ENCODE peak calls at places on chromosomes 1 and 21, in five cellular contexts. E is EL, M is fibroblast of the conjunctiva, R is HTR-8/SVneo, Z is H4. F is an unnamed sample.

GRCh38 chr1:78113156-78113916 is 67.6 kb downstream of the GIPC2 start:
- DNase-seq in E (no peak), M (no peak), R (no peak), Z (no peak), F (no peak)

GRCh38 chr1:212655668-212656440 is 43.8 kb downstream of the BATF3 start:
- DNase-seq in E (peak), M (no peak), R (peak), Z (no peak), F (peak)

GRCh38 chr1:116755036-116755435 is 806 bp downstream of the CD2 start:
- DNase-seq in E (no peak), M (no peak), R (no peak), Z (no peak), F (no peak)

GRCh38 chr1:99672500-99673213 is 26.7 kb downstream of the PALMD start:
- DNase-seq in E (peak), M (peak), R (no peak), Z (no peak), F (peak)

GRCh38 chr21:43913928-43914327 is 48.9 kb downstream of the AGPAT3 start:
- DNase-seq in E (no peak), M (no peak), R (no peak), Z (no peak), F (peak)

GRCh38 chr1:86705633-86705985 is 1.2 kb downstream of the SH3GLB1 start:
- DNase-seq in E (no peak), M (no peak), R (no peak), Z (no peak), F (peak)

GRCh38 chr21:33229776-33230517 is at the start of gene IFNAR2:
- DNase-seq in E (peak), M (no peak), R (peak), Z (peak), F (peak)

GRCh38 chr1:226719596-226720386 is 19.3 kb downstream of the ITPKB start:
- DNase-seq in E (no peak), M (no peak), R (no peak), Z (no peak), F (no peak)

GRCh38 chr1:23239638-23240295 is 22.5 kb upstream of the HTR1D start:
- DNase-seq in E (no peak), M (no peak), R (no peak), Z (no peak), F (no peak)

GRCh38 chr1:112956503-112957132 is 622 bp upstream of the SLC16A1 start:
- DNase-seq in E (no peak), M (no peak), R (no peak), Z (no peak), F (no peak)

GRCh38 chr1:40385437-40386310 is 12.1 kb downstream of the SMAP2 start:
- DNase-seq in E (no peak), M (no peak), R (no peak), Z (no peak), F (peak)

GRCh38 chr1:38640371-38640770 is 219.2 kb downstream of the RRAGC start:
- DNase-seq in E (no peak), M (no peak), R (no peak), Z (no peak), F (no peak)

GRCh38 chr1:50665413-50665812 is 242.2 kb upstream of the DMRTA2 start:
- DNase-seq in E (no peak), M (no peak), R (no peak), Z (no peak), F (peak)

GRCh38 chr21:44718571-44718970 is 7.2 kb upstream of the TSPEAR start:
- DNase-seq in E (no peak), M (no peak), R (no peak), Z (no peak), F (no peak)

GRCh38 chr1:168512864-168513595 is 30.8 kb downstream of the XCL2 start:
- DNase-seq in E (no peak), M (no peak), R (no peak), Z (no peak), F (no peak)

GRCh38 chr1:156251527-156251926 is 3.7 kb upstream of the PAQR6 start:
- DNase-seq in E (no peak), M (no peak), R (no peak), Z (no peak), F (no peak)

GRCh38 chr1:39360726-39361125 is 130.7 kb upstream of the BMP8A start:
- DNase-seq in E (no peak), M (no peak), R (no peak), Z (no peak), F (no peak)

GRCh38 chr21:25342811-25343210 is 264.5 kb downstream of the MRPL39 start:
- DNase-seq in E (peak), M (no peak), R (no peak), Z (no peak), F (no peak)

GRCh38 chr1:154403300-154403943 is 1.7 kb upstream of the IL6R start:
- DNase-seq in E (no peak), M (no peak), R (no peak), Z (no peak), F (no peak)